ENCODE peak calls at places on chromosomes 2 and 18, in four cellular contexts. One of them, this sample, is unnamed.
A peak's percentile ranks its signal among the peaks of the same experiment; 100 is the strongest.

GRCh38 chr2:64722645-64723044 is 68.9 kb upstream of the SERTAD2 start:
- DNase-seq in IMR-90: no peak
- DNase-seq in K562: no peak
- DNase-seq in GM12878: no peak
- DNase-seq in this sample: no peak

GRCh38 chr2:235495373-235496238 is 1.8 kb downstream of the AGAP1 start:
- DNase-seq in IMR-90: no peak
- DNase-seq in K562: no peak
- DNase-seq in GM12878: no peak
- DNase-seq in this sample: no peak

GRCh38 chr18:3794537-3795348 is 344.8 kb downstream of the TGIF1 start:
- DNase-seq in IMR-90: peak; percentile 99
- DNase-seq in K562: no peak
- DNase-seq in GM12878: no peak
- DNase-seq in this sample: peak; percentile 66

GRCh38 chr2:199160677-199161465 is 296.9 kb downstream of the SATB2 start:
- DNase-seq in IMR-90: peak; percentile 89
- DNase-seq in K562: no peak
- DNase-seq in GM12878: no peak
- DNase-seq in this sample: no peak

GRCh38 chr2:165539985-165540384 is 70.5 kb downstream of the CSRNP3 start:
- DNase-seq in IMR-90: no peak
- DNase-seq in K562: no peak
- DNase-seq in GM12878: no peak
- DNase-seq in this sample: no peak

GRCh38 chr2:68222287-68222686 is 30.0 kb downstream of the PPP3R1 start:
- DNase-seq in IMR-90: no peak
- DNase-seq in K562: no peak
- DNase-seq in GM12878: no peak
- DNase-seq in this sample: no peak

GRCh38 chr2:72118386-72118785 is 29.3 kb downstream of the CYP26B1 start:
- DNase-seq in IMR-90: no peak
- DNase-seq in K562: no peak
- DNase-seq in GM12878: no peak
- DNase-seq in this sample: no peak

GRCh38 chr2:108923019-108923700 is 65.9 kb downstream of the EDAR start:
- DNase-seq in IMR-90: no peak
- DNase-seq in K562: no peak
- DNase-seq in GM12878: no peak
- DNase-seq in this sample: no peak

GRCh38 chr2:232714969-232715368 is 17.8 kb downstream of the GIGYF2 start:
- DNase-seq in IMR-90: peak; percentile 18
- DNase-seq in K562: no peak
- DNase-seq in GM12878: no peak
- DNase-seq in this sample: no peak

GRCh38 chr18:73841661-73842060 is 306.0 kb downstream of the FBXO15 start:
- DNase-seq in IMR-90: no peak
- DNase-seq in K562: no peak
- DNase-seq in GM12878: no peak
- DNase-seq in this sample: no peak

GRCh38 chr2:44120428-44120827 is 48.2 kb upstream of the PPM1B start:
- DNase-seq in IMR-90: peak; percentile 93
- DNase-seq in K562: no peak
- DNase-seq in GM12878: no peak
- DNase-seq in this sample: no peak

GRCh38 chr18:47163241-47163640 is 12.9 kb downstream of the IER3IP1 start:
- DNase-seq in IMR-90: peak; percentile 87
- DNase-seq in K562: no peak
- DNase-seq in GM12878: no peak
- DNase-seq in this sample: no peak

GRCh38 chr2:2000018-2000733 is 255.9 kb upstream of the PXDN start:
- DNase-seq in IMR-90: no peak
- DNase-seq in K562: no peak
- DNase-seq in GM12878: no peak
- DNase-seq in this sample: no peak

GRCh38 chr2:74558284-74559230 is 4.0 kb downstream of the DOK1 start:
- DNase-seq in IMR-90: no peak
- DNase-seq in K562: no peak
- DNase-seq in GM12878: no peak
- DNase-seq in this sample: no peak

GRCh38 chr2:240921319-240922233 is 15.4 kb downstream of the CROCC2 start:
- DNase-seq in IMR-90: peak; percentile 96
- DNase-seq in K562: no peak
- DNase-seq in GM12878: no peak
- DNase-seq in this sample: peak; percentile 58

GRCh38 chr2:33205693-33206434 is 259.1 kb downstream of the LTBP1 start:
- DNase-seq in IMR-90: no peak
- DNase-seq in K562: no peak
- DNase-seq in GM12878: peak; percentile 73
- DNase-seq in this sample: no peak

GRCh38 chr2:197113221-197113831 is 186.8 kb upstream of the PGAP1 start:
- DNase-seq in IMR-90: peak; percentile 45
- DNase-seq in K562: peak; percentile 9
- DNase-seq in GM12878: no peak
- DNase-seq in this sample: peak; percentile 24

GRCh38 chr2:47297767-47298401 is 105.1 kb upstream of the MSH2 start:
- DNase-seq in IMR-90: no peak
- DNase-seq in K562: no peak
- DNase-seq in GM12878: no peak
- DNase-seq in this sample: no peak

GRCh38 chr2:136175466-136175865 is 57.5 kb upstream of the CXCR4 start:
- DNase-seq in IMR-90: no peak
- DNase-seq in K562: no peak
- DNase-seq in GM12878: no peak
- DNase-seq in this sample: no peak

GRCh38 chr2:239991689-239992314 is 33.3 kb downstream of the NDUFA10 start:
- DNase-seq in IMR-90: peak; percentile 68
- DNase-seq in K562: peak; percentile 34
- DNase-seq in GM12878: no peak
- DNase-seq in this sample: peak; percentile 60

GRCh38 chr2:86649119-86649947 is 25.7 kb upstream of the RNF103 start:
- DNase-seq in IMR-90: no peak
- DNase-seq in K562: no peak
- DNase-seq in GM12878: no peak
- DNase-seq in this sample: no peak

GRCh38 chr18:2657788-2658458 is 2.4 kb downstream of the SMCHD1 start:
- DNase-seq in IMR-90: peak; percentile 94
- DNase-seq in K562: no peak
- DNase-seq in GM12878: no peak
- DNase-seq in this sample: peak; percentile 37

GRCh38 chr2:18047896-18048657 is 169.6 kb downstream of the KCNS3 start:
- DNase-seq in IMR-90: peak; percentile 44
- DNase-seq in K562: no peak
- DNase-seq in GM12878: no peak
- DNase-seq in this sample: peak; percentile 5

GRCh38 chr18:25814841-25815458 is 275.5 kb downstream of the SS18 start:
- DNase-seq in IMR-90: no peak
- DNase-seq in K562: no peak
- DNase-seq in GM12878: peak; percentile 32
- DNase-seq in this sample: no peak

GRCh38 chr2:152171733-152172132 is 3.8 kb downstream of the STAM2 start:
- DNase-seq in IMR-90: no peak
- DNase-seq in K562: no peak
- DNase-seq in GM12878: no peak
- DNase-seq in this sample: peak; percentile 82

GRCh38 chr2:220619525-220620267 is 952.4 kb downstream of the EPHA4 start:
- DNase-seq in IMR-90: peak; percentile 47
- DNase-seq in K562: no peak
- DNase-seq in GM12878: no peak
- DNase-seq in this sample: peak; percentile 21

GRCh38 chr2:218578272-218578877 is 9.7 kb downstream of the CNOT9 start:
- DNase-seq in IMR-90: no peak
- DNase-seq in K562: no peak
- DNase-seq in GM12878: no peak
- DNase-seq in this sample: no peak

GRCh38 chr2:218577482-218578220 is 9.0 kb downstream of the CNOT9 start:
- DNase-seq in IMR-90: no peak
- DNase-seq in K562: no peak
- DNase-seq in GM12878: no peak
- DNase-seq in this sample: no peak

GRCh38 chr2:218583983-218584850 is 15.6 kb downstream of the CNOT9 start:
- DNase-seq in IMR-90: no peak
- DNase-seq in K562: no peak
- DNase-seq in GM12878: no peak
- DNase-seq in this sample: no peak

GRCh38 chr2:218585541-218585940 is 16.9 kb downstream of the CNOT9 start:
- DNase-seq in IMR-90: no peak
- DNase-seq in K562: no peak
- DNase-seq in GM12878: no peak
- DNase-seq in this sample: no peak

DNA sequence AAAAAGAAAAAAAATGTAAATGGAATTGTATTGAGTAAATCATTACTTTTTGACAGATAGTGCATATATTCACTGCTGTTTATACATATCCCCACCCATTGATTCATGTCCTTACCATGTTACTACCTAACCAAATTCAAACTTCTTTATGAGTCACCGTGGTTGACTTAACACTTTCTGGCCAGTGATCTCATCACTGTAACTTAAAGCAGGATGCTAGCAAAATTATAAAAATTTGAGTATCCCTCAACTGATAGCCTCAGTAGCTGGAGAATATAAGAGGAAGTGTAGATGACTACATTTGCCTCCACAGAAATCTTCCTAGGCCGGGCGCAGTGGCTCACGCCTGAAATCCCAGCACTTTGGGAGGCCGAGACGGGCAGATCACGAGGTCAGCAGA is 13.4 kb downstream of the CNOT9 start:
- DNase-seq in IMR-90: peak; percentile 90
- DNase-seq in K562: no peak
- DNase-seq in GM12878: no peak
- DNase-seq in this sample: no peak
- TF ChIP-seq ELK1 in IMR-90: no peak
- TF ChIP-seq ELK1 in K562: no peak
- TF ChIP-seq ELK1 in GM12878: no peak
- TF ChIP-seq ELK1 in this sample: no peak

DNA sequence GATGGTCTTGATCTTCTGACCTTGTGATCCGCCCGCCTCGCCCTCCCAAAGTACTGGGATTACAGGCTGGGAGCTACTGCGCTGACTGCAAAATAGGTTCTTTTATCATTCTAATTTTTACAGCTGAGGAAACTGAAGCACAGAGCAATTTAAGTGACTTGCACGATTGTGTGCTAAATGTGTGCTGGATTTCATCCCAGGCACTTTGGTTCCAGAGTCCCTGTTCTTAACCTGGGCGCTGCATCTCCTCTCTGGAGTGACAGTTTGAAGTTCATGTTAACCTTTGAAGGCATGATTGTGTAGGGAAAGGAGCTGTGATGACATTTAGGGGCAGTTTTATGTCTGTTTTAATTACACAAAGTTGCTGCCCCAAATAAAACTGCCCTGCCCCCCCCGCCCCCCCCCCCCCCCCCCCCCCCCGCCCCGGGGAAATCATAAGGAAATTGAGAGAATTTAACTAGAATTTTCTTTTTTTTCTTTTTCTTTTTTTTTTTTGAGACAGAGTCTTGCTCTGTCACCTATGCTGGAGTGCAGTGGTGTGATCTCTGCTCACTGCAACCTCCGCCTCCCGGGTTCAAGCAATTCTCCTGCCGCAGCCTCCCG is 5.6 kb downstream of the ACSL3 start:
- DNase-seq in IMR-90: no peak
- DNase-seq in K562: no peak
- DNase-seq in GM12878: peak; percentile 54
- DNase-seq in this sample: no peak
- TF ChIP-seq ELK1 in IMR-90: no peak
- TF ChIP-seq ELK1 in K562: no peak
- TF ChIP-seq ELK1 in GM12878: no peak
- TF ChIP-seq ELK1 in this sample: no peak

GRCh38 chr2:8241317-8241716 is 440.5 kb upstream of the ID2 start:
- DNase-seq in IMR-90: no peak
- DNase-seq in K562: no peak
- DNase-seq in GM12878: no peak
- DNase-seq in this sample: no peak
- TF ChIP-seq ELK1 in IMR-90: no peak
- TF ChIP-seq ELK1 in K562: no peak
- TF ChIP-seq ELK1 in GM12878: no peak
- TF ChIP-seq ELK1 in this sample: no peak

GRCh38 chr2:162888641-162889040 is 50.1 kb upstream of the KCNH7 start:
- DNase-seq in IMR-90: no peak
- DNase-seq in K562: no peak
- DNase-seq in GM12878: no peak
- DNase-seq in this sample: no peak

GRCh38 chr2:162885281-162886070 is 46.9 kb upstream of the KCNH7 start:
- DNase-seq in IMR-90: no peak
- DNase-seq in K562: no peak
- DNase-seq in GM12878: no peak
- DNase-seq in this sample: no peak

GRCh38 chr2:162887902-162888301 is 49.3 kb upstream of the KCNH7 start:
- DNase-seq in IMR-90: no peak
- DNase-seq in K562: no peak
- DNase-seq in GM12878: no peak
- DNase-seq in this sample: no peak

GRCh38 chr2:162887087-162887486 is 48.5 kb upstream of the KCNH7 start:
- DNase-seq in IMR-90: no peak
- DNase-seq in K562: no peak
- DNase-seq in GM12878: no peak
- DNase-seq in this sample: no peak

DNA sequence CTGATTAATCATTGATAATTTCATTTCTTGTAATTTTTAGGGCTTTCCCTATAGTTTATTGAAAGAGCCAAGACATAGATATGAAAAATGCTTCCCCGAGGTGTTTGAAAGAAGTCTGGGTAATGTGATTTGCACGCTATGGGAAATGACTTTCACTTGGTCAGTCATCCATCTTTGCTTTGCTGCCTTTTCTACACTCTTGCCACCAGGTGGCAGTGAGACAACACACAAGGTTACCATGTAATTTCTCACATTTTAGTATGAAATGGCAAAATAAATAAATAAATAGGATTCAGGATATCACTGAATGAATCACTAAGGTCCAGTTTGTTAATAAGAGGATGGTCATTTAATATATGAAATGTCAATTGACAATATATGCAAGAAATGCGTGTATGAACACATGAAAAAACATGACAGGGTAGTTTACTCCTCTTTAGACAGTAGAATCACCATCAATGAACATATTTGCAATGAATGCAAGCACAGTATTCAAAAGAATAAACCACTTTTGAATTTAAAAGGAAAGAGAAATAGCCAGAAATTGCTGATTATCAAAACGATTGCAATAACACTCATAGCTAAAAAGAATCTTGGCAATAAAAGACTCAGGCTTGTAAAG is 52.2 kb upstream of the KCNH7 start:
- DNase-seq in IMR-90: peak; percentile 40
- DNase-seq in K562: peak; percentile 32
- DNase-seq in GM12878: peak; percentile 11
- DNase-seq in this sample: peak; percentile 75
- TF ChIP-seq ELK1 in IMR-90: no peak
- TF ChIP-seq ELK1 in K562: no peak
- TF ChIP-seq ELK1 in GM12878: no peak
- TF ChIP-seq ELK1 in this sample: no peak